ENCODE peak calls at places on chromosomes 16 and 17, in nine cellular contexts. T is fibroblast of lung; H is CD8-positive, alpha-beta T cell; V is GM06990; U is fibroblast of villous mesenchyme; L is fibroblast of the aortic adventitia; A is AG04449; I is cardiac muscle cell; R is transverse colon. J is an unnamed sample.

GRCh38 chr17:45905812-45906211 is 11.5 kb downstream of the MAPT start:
- DNase-seq in T (no peak), H (no peak), V (no peak), U (no peak), L (no peak), A (no peak), I (no peak), R (no peak), J (no peak)

GRCh38 chr16:72098936-72099335 is 5.3 kb downstream of the DHX38 start:
- DNase-seq in T (no peak), H (no peak), V (no peak), U (no peak), L (no peak), A (no peak), I (no peak), R (no peak), J (no peak)

GRCh38 chr16:75011634-75012307 is 12.9 kb downstream of the ZNRF1 start:
- DNase-seq in T (peak), H (peak), V (peak), U (peak), L (peak), A (peak), I (no peak), R (no peak), J (peak)

GRCh38 chr17:57962441-57963148 is 7.4 kb upstream of the CUEDC1 start:
- DNase-seq in T (no peak), H (no peak), V (no peak), U (no peak), L (no peak), A (no peak), I (no peak), R (no peak), J (no peak)

GRCh38 chr17:8488491-8488890 is 52.8 kb downstream of the NDEL1 start:
- DNase-seq in T (no peak), H (no peak), V (no peak), U (no peak), L (no peak), A (no peak), I (no peak), R (no peak), J (no peak)

GRCh38 chr17:49798182-49798581 is 9.7 kb downstream of the KAT7 start:
- DNase-seq in T (no peak), H (no peak), V (no peak), U (peak), L (no peak), A (no peak), I (no peak), R (no peak), J (no peak)

GRCh38 chr16:66359811-66360608 is 6.5 kb upstream of the CDH5 start:
- DNase-seq in T (no peak), H (no peak), V (no peak), U (no peak), L (no peak), A (no peak), I (no peak), R (no peak), J (no peak)

GRCh38 chr17:14198013-14198412 is 38.6 kb downstream of the CDRT15 start:
- DNase-seq in T (no peak), H (no peak), V (no peak), U (peak), L (no peak), A (no peak), I (peak), R (no peak), J (no peak)

GRCh38 chr16:8848939-8849391 is 19.8 kb downstream of the CARHSP1 start:
- DNase-seq in T (peak), H (no peak), V (no peak), U (peak), L (peak), A (no peak), I (no peak), R (no peak), J (no peak)

GRCh38 chr17:55241097-55241496 is 23.7 kb upstream of the HLF start:
- DNase-seq in T (no peak), H (no peak), V (no peak), U (no peak), L (no peak), A (no peak), I (no peak), R (no peak), J (no peak)

GRCh38 chr17:17204041-17204591 is 2.0 kb downstream of the PLD6 start:
- DNase-seq in T (no peak), H (no peak), V (no peak), U (no peak), L (no peak), A (no peak), I (no peak), R (peak), J (no peak)

GRCh38 chr17:81524063-81524864 is 3.9 kb upstream of the FSCN2 start:
- DNase-seq in T (no peak), H (no peak), V (no peak), U (no peak), L (no peak), A (no peak), I (no peak), R (no peak), J (no peak)

GRCh38 chr16:7746971-7747370 is 414.3 kb downstream of the RBFOX1 start:
- DNase-seq in T (no peak), H (no peak), V (no peak), U (no peak), L (no peak), A (no peak), I (no peak), R (no peak), J (no peak)

GRCh38 chr17:47860396-47860795 is 9.4 kb upstream of the SP6 start:
- DNase-seq in T (no peak), H (no peak), V (no peak), U (no peak), L (no peak), A (no peak), I (no peak), R (no peak), J (no peak)

GRCh38 chr16:85181739-85182129 is 69.5 kb upstream of the CIBAR2 start:
- DNase-seq in T (no peak), H (no peak), V (no peak), U (no peak), L (no peak), A (no peak), I (no peak), R (no peak), J (no peak)

GRCh38 chr16:20784204-20784603 is 20.4 kb downstream of the ACSM3 start:
- DNase-seq in T (no peak), H (no peak), V (no peak), U (no peak), L (no peak), A (no peak), I (no peak), R (no peak), J (no peak)

GRCh38 chr17:72343911-72344310 is 223.1 kb downstream of the SOX9 start:
- DNase-seq in T (peak), H (no peak), V (no peak), U (peak), L (no peak), A (no peak), I (no peak), R (no peak), J (no peak)

GRCh38 chr16:73046484-73047214 is 1.3 kb downstream of the ZFHX3 start:
- DNase-seq in T (no peak), H (no peak), V (no peak), U (no peak), L (no peak), A (no peak), I (no peak), R (no peak), J (no peak)

GRCh38 chr16:64974381-64974780 is 147.5 kb downstream of the CDH11 start:
- DNase-seq in T (no peak), H (no peak), V (no peak), U (no peak), L (no peak), A (no peak), I (no peak), R (no peak), J (no peak)

GRCh38 chr16:4347010-4347409 is 4.1 kb downstream of the PAM16 start:
- DNase-seq in T (no peak), H (no peak), V (no peak), U (peak), L (no peak), A (no peak), I (no peak), R (no peak), J (no peak)

GRCh38 chr17:8503807-8504206 is 68.1 kb downstream of the NDEL1 start:
- DNase-seq in T (no peak), H (no peak), V (no peak), U (no peak), L (no peak), A (no peak), I (no peak), R (no peak), J (no peak)

GRCh38 chr16:35431829-35432663 is 1972.6 kb downstream of the TP53TG3F start:
- DNase-seq in T (no peak), H (no peak), V (no peak), U (no peak), L (no peak), A (no peak), I (no peak), R (no peak), J (no peak)

GRCh38 chr16:76474048-76474447 is 196.8 kb downstream of the CNTNAP4 start:
- DNase-seq in T (no peak), H (no peak), V (no peak), U (no peak), L (no peak), A (no peak), I (no peak), R (no peak), J (no peak)

GRCh38 chr16:29848420-29849297 is 14.4 kb downstream of the CDIPT start:
- DNase-seq in T (peak), H (peak), V (peak), U (peak), L (peak), A (no peak), I (peak), R (peak), J (peak)

GRCh38 chr16:67399218-67399733 is 6.0 kb upstream of the TPPP3 start:
- DNase-seq in T (peak), H (peak), V (peak), U (peak), L (no peak), A (no peak), I (peak), R (no peak), J (no peak)

GRCh38 chr16:82178352-82178751 is 8.3 kb upstream of the MPHOSPH6 start:
- DNase-seq in T (no peak), H (no peak), V (no peak), U (no peak), L (no peak), A (no peak), I (no peak), R (no peak), J (no peak)

DNA sequence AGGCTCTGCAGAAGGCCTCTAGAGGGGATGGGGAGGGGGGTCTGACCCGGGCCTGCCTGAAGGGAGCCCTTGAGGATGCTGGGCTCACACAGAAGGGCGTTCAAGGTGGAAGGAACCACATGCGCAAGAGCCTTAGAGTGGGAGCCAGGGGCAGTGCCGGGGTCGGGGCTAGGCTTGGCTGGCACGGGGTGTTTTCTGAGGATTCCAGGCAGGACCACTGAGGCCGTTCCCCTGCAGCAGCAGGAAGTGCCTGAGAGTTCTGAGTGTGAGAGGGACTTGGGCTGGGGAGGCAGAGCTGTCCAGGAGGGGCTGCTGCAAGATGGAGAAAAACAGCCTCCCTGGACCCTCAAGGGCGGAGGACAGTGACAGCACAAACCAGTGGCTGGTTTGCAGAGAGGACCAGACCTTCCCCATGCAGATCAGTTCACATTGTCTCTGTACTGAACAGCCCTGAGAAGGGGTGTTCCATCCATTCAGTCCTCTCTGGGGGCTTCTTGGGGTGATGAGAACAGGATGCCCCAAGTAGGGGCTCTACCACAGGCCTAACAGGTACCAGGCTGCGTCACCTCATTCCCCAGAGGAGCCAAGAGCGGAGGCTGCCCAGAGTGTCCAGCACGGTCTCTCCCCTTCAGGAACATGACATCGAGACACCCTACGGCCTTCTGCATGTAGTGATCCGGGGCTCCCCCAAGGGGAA is 3.4 kb downstream of the NDRG4 start:
- DNase-seq in T (no peak), H (no peak), V (no peak), U (no peak), L (no peak), A (no peak), I (no peak), R (no peak), J (no peak)
- H3K4me3 ChIP-seq in T (no peak), H (no peak), V (no peak), U (no peak), L (no peak), A (no peak), I (no peak), R (no peak), J (no peak)

DNA sequence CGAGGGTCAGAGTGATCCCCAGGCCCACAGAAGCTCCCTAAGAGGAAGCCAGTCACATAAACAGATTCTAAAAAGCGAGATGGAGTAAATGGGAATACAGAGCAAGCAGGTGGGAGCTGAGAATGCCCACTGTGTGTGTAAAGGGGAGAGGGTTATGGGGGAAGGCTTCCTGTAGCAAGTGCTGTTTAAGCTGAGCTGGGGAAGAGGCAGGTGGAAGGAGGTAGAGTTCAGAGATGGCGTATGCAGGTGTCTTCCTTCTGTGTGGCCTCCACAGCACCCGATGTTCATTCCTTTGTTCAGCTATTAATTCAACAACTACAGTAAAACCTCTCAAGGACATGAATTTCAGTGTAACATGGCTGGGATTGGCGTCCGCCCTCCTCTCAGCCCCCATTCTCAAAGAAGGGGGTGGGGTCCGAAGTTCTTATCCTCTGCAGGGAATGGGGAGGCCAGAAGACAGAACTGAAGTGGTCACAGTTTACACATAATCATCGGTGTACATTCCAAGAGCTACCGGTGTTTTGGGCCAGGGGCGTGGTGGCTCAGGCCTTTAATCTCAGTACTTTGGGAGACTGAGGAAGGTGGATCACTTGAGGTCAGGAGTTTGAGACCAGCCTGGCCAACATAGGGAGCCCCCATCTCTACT is 1.8 kb downstream of the EEF2K start:
- DNase-seq in T (no peak), H (no peak), V (no peak), U (no peak), L (no peak), A (no peak), I (no peak), R (no peak), J (no peak)
- TF ChIP-seq CTCF in T (no peak), H (no peak), V (no peak), U (no peak), L (no peak), A (no peak), I (no peak), R (no peak), J (no peak)

DNA sequence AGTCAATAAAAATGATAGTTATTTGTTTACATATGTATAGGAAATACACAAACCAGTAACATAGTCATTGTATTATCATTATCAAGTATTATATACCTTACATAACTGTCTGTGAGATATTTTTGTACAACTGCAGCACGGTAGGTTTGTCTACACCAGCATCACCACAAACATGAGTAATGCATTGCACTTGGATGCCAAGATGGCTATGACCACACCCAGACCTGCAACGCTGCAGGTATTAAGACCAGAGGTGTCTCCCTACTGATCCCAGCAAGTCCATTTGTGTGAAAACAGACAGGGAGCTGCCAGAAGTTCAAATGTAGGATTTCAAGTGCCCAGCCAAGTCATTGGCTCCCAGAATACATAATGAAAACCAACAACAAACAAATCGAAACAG is 34.2 kb upstream of the NOS2 start:
- DNase-seq in T (no peak), H (no peak), V (no peak), U (no peak), L (no peak), A (no peak), I (no peak), R (no peak), J (no peak)
- H3K4me3 ChIP-seq in T (no peak), H (no peak), V (no peak), U (no peak), L (no peak), A (no peak), I (no peak), R (no peak), J (no peak)

GRCh38 chr16:89334988-89335802 is 117.7 kb downstream of the ZNF778 start:
- DNase-seq in T (no peak), H (no peak), V (no peak), U (no peak), L (no peak), A (no peak), I (no peak), R (no peak), J (no peak)
- TF ChIP-seq CTCF in T (no peak), H (no peak), V (no peak), U (peak), L (no peak), A (peak), I (peak), R (no peak), J (no peak)

DNA sequence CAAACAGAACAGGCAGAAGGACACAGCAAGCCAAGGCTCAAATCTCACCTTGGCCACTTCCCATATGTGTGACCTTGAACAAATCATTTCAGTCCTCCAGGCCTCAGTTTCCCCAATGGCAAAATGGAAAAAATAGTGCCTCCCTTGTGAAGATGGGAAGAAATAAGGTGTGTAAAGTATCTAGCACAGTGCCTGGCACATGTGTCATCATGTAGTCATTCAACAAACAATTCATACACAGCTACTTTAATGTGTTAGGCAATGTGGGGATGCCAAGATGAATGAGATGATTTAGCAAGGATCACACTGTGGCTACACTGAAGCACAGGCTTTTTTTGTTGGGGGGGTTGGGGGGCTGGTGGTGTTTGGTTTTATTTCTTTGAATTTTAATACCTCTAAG is 13.3 kb downstream of the SRCIN1 start:
- DNase-seq in T (no peak), H (no peak), V (no peak), U (no peak), L (no peak), A (no peak), I (no peak), R (no peak), J (no peak)
- H3K4me3 ChIP-seq in T (no peak), H (no peak), V (no peak), U (no peak), L (no peak), A (no peak), I (no peak), R (no peak), J (no peak)

GRCh38 chr16:88618182-88618955 is 20.0 kb upstream of the IL17C start:
- DNase-seq in T (no peak), H (no peak), V (no peak), U (peak), L (no peak), A (no peak), I (no peak), R (no peak), J (no peak)
- TF ChIP-seq CTCF in T (no peak), H (no peak), V (no peak), U (no peak), L (no peak), A (no peak), I (no peak), R (no peak), J (no peak)

GRCh38 chr16:31200821-31201510 is 1.6 kb downstream of the PYCARD start:
- DNase-seq in T (no peak), H (peak), V (no peak), U (peak), L (no peak), A (no peak), I (no peak), R (no peak), J (no peak)
- H3K4me3 ChIP-seq in T (no peak), H (peak), V (peak), U (peak), L (no peak), A (peak), I (no peak), R (peak), J (no peak)

GRCh38 chr17:77819497-77819896 is 139.0 kb upstream of the TNRC6C start:
- DNase-seq in T (no peak), H (no peak), V (no peak), U (no peak), L (no peak), A (no peak), I (no peak), R (no peak), J (no peak)

GRCh38 chr17:77814091-77814772 is 144.3 kb upstream of the TNRC6C start:
- DNase-seq in T (no peak), H (no peak), V (no peak), U (no peak), L (no peak), A (no peak), I (no peak), R (no peak), J (no peak)

GRCh38 chr17:77817953-77818352 is 140.6 kb upstream of the TNRC6C start:
- DNase-seq in T (peak), H (no peak), V (no peak), U (no peak), L (no peak), A (no peak), I (no peak), R (no peak), J (peak)

GRCh38 chr17:77811521-77811920 is 147.0 kb upstream of the TNRC6C start:
- DNase-seq in T (peak), H (no peak), V (no peak), U (no peak), L (peak), A (no peak), I (no peak), R (no peak), J (no peak)

GRCh38 chr17:77815127-77815905 is 143.2 kb upstream of the TNRC6C start:
- DNase-seq in T (no peak), H (no peak), V (no peak), U (no peak), L (no peak), A (no peak), I (peak), R (no peak), J (no peak)
- TF ChIP-seq CTCF in T (no peak), H (no peak), V (no peak), U (no peak), L (no peak), A (no peak), I (no peak), R (no peak), J (no peak)